ENCODE peak calls at places on chromosome 1, in four cellular contexts. P is HCT116, O is A549, E is IMR-90. C is an unnamed sample.
A peak's percentile ranks its signal among the peaks of the same experiment; 100 is the strongest.

GRCh38 chr1:57285979-57286378 is 137.9 kb downstream of the DAB1 start:
- DNase-seq in P (no peak), O (no peak), E (no peak), C (no peak)

GRCh38 chr1:181898773-181899172 is 162.7 kb downstream of the ZNF648 start:
- DNase-seq in P (no peak), O (no peak), E (no peak), C (no peak)

GRCh38 chr1:55592122-55592521 is 377.0 kb upstream of the USP24 start:
- DNase-seq in P (no peak), O (no peak), E (no peak), C (no peak)

GRCh38 chr1:227892930-227893695 is 54.6 kb downstream of the WNT9A start:
- DNase-seq in P (no peak), O (no peak), E (no peak), C (no peak)

GRCh38 chr1:2981981-2982614 is 39.2 kb upstream of the ACTRT2 start:
- DNase-seq in P (no peak), O (no peak), E (no peak), C (no peak)

GRCh38 chr1:16617778-16618580 is 4.6 kb upstream of the NBPF1 start:
- DNase-seq in P (no peak), O (no peak), E (no peak), C (no peak)

GRCh38 chr1:86756062-86756406 is 51.7 kb downstream of the SH3GLB1 start:
- DNase-seq in P (no peak), O (no peak), E (no peak), C (no peak)

GRCh38 chr1:59214764-59215208 is 82.1 kb upstream of the FGGY start:
- DNase-seq in P (no peak), O (no peak), E (peak; percentile 74), C (no peak)

GRCh38 chr1:17192394-17193221 is 12.3 kb upstream of the PADI1 start:
- DNase-seq in P (no peak), O (no peak), E (no peak), C (peak; percentile 52)

GRCh38 chr1:233704125-233704881 is 90.4 kb downstream of the KCNK1 start:
- DNase-seq in P (no peak), O (no peak), E (no peak), C (no peak)

GRCh38 chr1:200794506-200795065 is 55.9 kb downstream of the CAMSAP2 start:
- DNase-seq in P (no peak), O (no peak), E (peak; percentile 39), C (no peak)

GRCh38 chr1:161163793-161164192 is 2.4 kb upstream of the PPOX start:
- DNase-seq in P (no peak), O (no peak), E (no peak), C (no peak)

GRCh38 chr1:81834268-81834667 is 33.5 kb downstream of the ADGRL2 start:
- DNase-seq in P (no peak), O (no peak), E (peak; percentile 47), C (no peak)

GRCh38 chr1:167713330-167714081 is 8.3 kb upstream of the MPZL1 start:
- DNase-seq in P (no peak), O (no peak), E (peak; percentile 24), C (no peak)

GRCh38 chr1:90719321-90720136 is 2.4 kb upstream of the BARHL2 start:
- DNase-seq in P (no peak), O (no peak), E (no peak), C (no peak)

DNA sequence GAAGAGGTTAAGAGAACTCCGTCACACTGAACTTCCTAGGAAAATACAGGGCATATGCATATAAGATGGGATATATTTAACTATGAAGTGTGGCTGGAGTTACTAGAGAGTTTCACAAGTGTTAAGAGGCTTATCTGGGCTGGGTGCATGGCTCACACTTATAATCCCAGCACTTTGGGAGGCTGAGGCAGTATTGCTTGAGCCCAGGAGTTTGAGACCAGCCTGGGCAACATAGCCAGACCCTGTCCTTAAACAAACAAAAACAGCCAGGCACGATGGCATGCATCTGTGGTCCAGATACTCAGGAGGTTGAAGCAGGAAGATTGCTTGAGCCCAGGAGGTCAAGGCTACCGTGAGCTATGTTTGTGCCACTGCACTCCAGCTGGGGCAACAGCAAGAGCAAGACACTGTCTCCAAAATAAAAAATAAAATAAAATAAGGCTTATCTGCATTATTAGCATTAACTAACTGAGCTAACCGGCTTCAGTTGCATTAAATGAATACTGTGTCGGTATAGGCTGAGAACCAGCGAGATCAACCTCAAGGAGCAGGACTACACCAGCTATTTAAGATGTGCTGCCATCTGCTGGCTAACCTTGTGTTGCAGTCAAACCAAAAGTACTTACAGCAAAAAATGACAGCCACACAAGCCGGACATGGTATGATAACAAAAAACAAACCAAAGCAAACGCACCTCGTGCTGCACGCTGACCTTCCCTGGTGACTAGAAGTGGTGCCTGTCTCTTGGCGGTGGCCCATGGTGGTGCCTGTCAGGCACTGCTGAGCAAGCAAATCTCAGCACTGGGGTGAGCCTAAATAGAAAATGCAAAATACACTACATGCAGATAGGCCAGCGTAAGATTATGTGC is 19.7 kb upstream of the RBBP5 start:
- DNase-seq in P (peak; percentile 71), O (peak; percentile 76), E (peak; percentile 86), C (peak; percentile 14)
- H3K27ac ChIP-seq in P (no peak overlapping the region), O (peak overlapping the region; percentile 63), E (no peak overlapping the region), C (no peak overlapping the region)

GRCh38 chr1:43246466-43247213 is 23.1 kb upstream of the TMEM125 start:
- DNase-seq in P (no peak), O (no peak), E (no peak), C (no peak)
- H3K27ac ChIP-seq in P (no peak overlapping the region), O (no peak overlapping the region), E (no peak overlapping the region), C (no peak overlapping the region)

GRCh38 chr1:116330342-116330652 is 42.7 kb upstream of the ATP1A1 start:
- DNase-seq in P (no peak), O (no peak), E (no peak), C (no peak)

GRCh38 chr1:116328671-116329070 is 44.4 kb upstream of the ATP1A1 start:
- DNase-seq in P (no peak), O (no peak), E (no peak), C (no peak)

GRCh38 chr1:116330846-116331245 is 42.2 kb upstream of the ATP1A1 start:
- DNase-seq in P (no peak), O (no peak), E (no peak), C (no peak)

GRCh38 chr1:116331523-116331922 is 41.5 kb upstream of the ATP1A1 start:
- DNase-seq in P (no peak), O (no peak), E (no peak), C (no peak)

GRCh38 chr1:116329524-116330341 is 43.3 kb upstream of the ATP1A1 start:
- DNase-seq in P (no peak), O (no peak), E (no peak), C (no peak)
- H3K27ac ChIP-seq in P (no peak overlapping the region), O (no peak overlapping the region), E (no peak overlapping the region), C (no peak overlapping the region)

DNA sequence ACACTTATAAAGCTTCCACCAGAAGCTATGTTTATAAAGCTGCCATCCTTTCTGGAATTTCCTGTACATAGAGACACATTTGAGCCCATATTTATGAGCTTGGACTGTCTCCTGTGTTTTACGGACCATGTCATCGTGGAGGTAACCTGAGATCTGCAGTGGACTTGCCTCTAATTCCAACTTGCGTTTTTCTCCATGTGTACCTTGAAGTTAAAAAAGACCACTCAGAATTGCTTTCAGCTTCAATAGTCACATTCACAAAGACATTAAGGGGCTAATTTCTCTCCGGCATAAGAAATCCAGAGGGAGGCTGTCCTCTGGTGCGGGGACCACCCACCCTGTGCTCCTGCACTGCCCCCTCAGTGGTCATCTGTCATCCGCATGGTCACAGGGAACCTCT is 521.4 kb upstream of the CAMK1G start:
- DNase-seq in P (no peak), O (no peak), E (no peak), C (no peak)
- H3K27ac ChIP-seq in P (no peak overlapping the region), O (no peak overlapping the region), E (no peak overlapping the region), C (no peak overlapping the region)